ENCODE peak calls at places on chromosomes 6 and 20, in nine cellular contexts. N is AG09309, M is heart right ventricle, A is IMR-90, H is foreskin fibroblast, U is psoas muscle, P is tibial nerve, I is OCI-LY7, Q is ovary. G is an unnamed sample.

GRCh38 chr20:60213126-60213893 is 255.1 kb downstream of the CDH26 start:
- DNase-seq in N (no peak), M (no peak), A (no peak), H (no peak), U (no peak), P (no peak), I (no peak), Q (no peak), G (no peak)

GRCh38 chr6:130694617-130695016 is 132.6 kb upstream of the SMLR1 start:
- DNase-seq in N (no peak), M (no peak), A (peak; percentile 27), H (no peak), U (no peak), P (no peak), I (no peak), Q (no peak), G (no peak)

GRCh38 chr6:20846602-20847028 is 312.4 kb downstream of the CDKAL1 start:
- DNase-seq in N (no peak), M (no peak), A (peak; percentile 46), H (peak; percentile 6), U (no peak), P (no peak), I (peak; percentile 2), Q (no peak), G (peak; percentile 12)

GRCh38 chr6:55399331-55399730 is 72.1 kb downstream of the GFRAL start:
- DNase-seq in N (no peak), M (no peak), A (peak; percentile 56), H (no peak), U (no peak), P (no peak), I (no peak), Q (no peak), G (peak; percentile 17)

GRCh38 chr6:139860193-139860592 is 485.7 kb upstream of the CITED2 start:
- DNase-seq in N (no peak), M (no peak), A (no peak), H (no peak), U (no peak), P (no peak), I (no peak), Q (no peak), G (no peak)

GRCh38 chr6:161161889-161162624 is 111.8 kb downstream of the AGPAT4 start:
- DNase-seq in N (peak; percentile 47), M (no peak), A (peak; percentile 59), H (peak; percentile 43), U (no peak), P (no peak), I (no peak), Q (no peak), G (no peak)

GRCh38 chr6:40966860-40967259 is 72.2 kb downstream of the UNC5CL start:
- DNase-seq in N (no peak), M (no peak), A (no peak), H (no peak), U (no peak), P (no peak), I (no peak), Q (no peak), G (no peak)

GRCh38 chr20:7741866-7742265 is 198.4 kb downstream of the HAO1 start:
- DNase-seq in N (no peak), M (no peak), A (no peak), H (no peak), U (no peak), P (no peak), I (no peak), Q (no peak), G (peak; percentile 47)

GRCh38 chr6:11712760-11713159 is 65.8 kb downstream of the ADTRP start:
- DNase-seq in N (peak; percentile 43), M (no peak), A (peak; percentile 46), H (peak; percentile 17), U (peak; percentile 57), P (peak; percentile 56), I (no peak), Q (no peak), G (peak; percentile 61)

DNA sequence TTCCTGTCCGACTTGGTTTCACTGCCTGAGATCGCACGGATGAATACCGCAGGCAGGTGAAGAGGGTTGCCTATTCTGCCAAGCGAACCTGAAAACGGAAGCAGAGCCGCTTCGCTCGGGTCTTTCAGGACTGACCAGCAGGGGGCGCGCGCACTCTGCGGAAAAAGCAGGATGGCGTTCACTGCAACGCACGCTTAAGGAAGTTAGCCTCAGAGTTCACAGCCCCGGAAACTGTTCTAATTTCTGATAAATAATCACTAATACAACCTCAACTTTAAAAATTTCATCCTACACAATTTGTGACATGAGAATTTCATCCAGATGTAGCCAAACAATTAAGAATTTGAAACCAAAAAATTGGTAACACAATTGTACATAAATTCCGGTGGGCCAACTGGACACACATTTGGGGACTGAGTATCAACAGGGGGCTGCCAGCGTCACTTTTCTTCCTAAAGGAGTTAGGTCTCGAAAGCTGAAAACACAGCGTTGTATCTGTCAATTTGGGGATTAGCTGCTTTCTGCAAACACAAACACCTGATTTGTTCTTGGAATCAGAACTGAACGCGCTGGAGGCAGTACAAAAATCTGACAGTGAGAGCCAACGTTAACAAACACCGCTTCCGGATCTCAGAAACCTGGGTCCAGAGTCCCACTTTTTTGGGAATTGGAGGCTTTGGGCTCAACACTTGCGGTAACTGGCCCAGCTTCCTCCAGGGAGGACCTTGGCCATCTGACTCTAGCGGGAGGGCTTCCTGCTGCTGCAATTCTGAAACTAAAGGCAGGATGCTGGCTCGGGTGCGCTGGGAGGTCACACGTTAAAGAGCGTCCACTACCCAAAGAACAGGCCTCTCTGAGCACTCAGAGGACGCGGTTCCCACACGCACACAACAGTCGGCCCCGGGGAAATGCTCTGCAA is 8.8 kb downstream of the PXDC1 start:
- DNase-seq in N (no peak), M (peak; percentile 86), A (peak; percentile 72), H (peak; percentile 60), U (peak; percentile 91), P (peak; percentile 87), I (peak; percentile 82), Q (peak; percentile 86), G (peak; percentile 84)
- H3K4me3 ChIP-seq in N (no peak overlapping the region), M (peak overlapping the region; percentile 2), A (no peak overlapping the region), H (peak overlapping the region; percentile 21), U (peak overlapping the region; percentile 54), P (peak overlapping the region; percentile 16), I (no peak overlapping the region), Q (no peak overlapping the region), G (no peak overlapping the region)

GRCh38 chr20:37345339-37346231 is at the start of gene SRC:
- DNase-seq in N (no peak), M (peak; percentile 80), A (peak; percentile 60), H (peak; percentile 70), U (peak; percentile 86), P (peak; percentile 57), I (no peak), Q (peak; percentile 85), G (peak; percentile 75)
- TF ChIP-seq CTCF in N (no peak), M (no peak), A (no peak), H (no peak), U (no peak), P (no peak), I (no peak), Q (no peak), G (no peak)

DNA sequence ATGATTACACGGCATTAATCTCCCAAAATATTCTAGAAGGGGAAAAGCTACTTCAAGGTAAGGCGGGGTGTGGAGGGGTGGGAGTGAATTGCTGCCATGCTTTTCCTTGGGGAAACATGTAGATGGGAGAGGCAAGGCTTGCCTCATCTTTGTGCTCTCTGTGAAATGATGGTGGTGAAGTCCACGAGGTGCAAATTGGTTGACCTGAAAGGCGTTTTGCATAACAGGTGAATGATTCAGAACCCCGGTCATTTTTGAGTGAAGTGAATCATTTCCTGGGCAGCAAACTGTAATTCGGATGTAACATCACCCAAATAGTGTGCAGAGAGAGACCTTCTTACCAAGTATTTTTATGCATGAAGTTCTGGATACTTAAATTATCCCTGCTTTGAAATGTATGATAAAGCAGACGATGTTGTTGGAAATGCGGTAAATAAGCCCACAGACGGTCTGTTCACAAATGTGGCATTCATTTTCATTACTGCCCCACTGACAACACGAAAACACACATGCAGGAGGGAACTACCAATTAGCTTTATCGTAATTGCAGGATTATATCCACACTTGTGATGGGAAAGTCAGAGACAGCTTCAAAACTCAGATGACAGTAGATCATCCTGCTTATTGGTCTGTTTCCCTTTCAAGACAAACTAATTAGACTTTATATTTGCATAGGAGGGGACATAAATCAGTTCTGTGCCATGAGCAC is 3.0 kb downstream of the CDH4 start:
- DNase-seq in N (no peak), M (no peak), A (peak; percentile 57), H (peak; percentile 26), U (no peak), P (no peak), I (no peak), Q (no peak), G (peak; percentile 74)
- H3K4me3 ChIP-seq in N (no peak overlapping the region), M (no peak overlapping the region), A (no peak overlapping the region), H (no peak overlapping the region), U (no peak overlapping the region), P (no peak overlapping the region), I (no peak overlapping the region), Q (no peak overlapping the region), G (no peak overlapping the region)

GRCh38 chr20:47532002-47532401 is 30.3 kb downstream of the NCOA3 start:
- DNase-seq in N (no peak), M (no peak), A (no peak), H (no peak), U (no peak), P (no peak), I (no peak), Q (no peak), G (no peak)

GRCh38 chr20:47535994-47536393 is 34.3 kb downstream of the NCOA3 start:
- DNase-seq in N (no peak), M (no peak), A (no peak), H (no peak), U (no peak), P (no peak), I (no peak), Q (no peak), G (no peak)

GRCh38 chr20:47534405-47534804 is 32.7 kb downstream of the NCOA3 start:
- DNase-seq in N (no peak), M (no peak), A (no peak), H (no peak), U (no peak), P (no peak), I (no peak), Q (no peak), G (no peak)

GRCh38 chr20:47533518-47534062 is 31.9 kb downstream of the NCOA3 start:
- DNase-seq in N (no peak), M (no peak), A (no peak), H (no peak), U (no peak), P (no peak), I (no peak), Q (no peak), G (no peak)

DNA sequence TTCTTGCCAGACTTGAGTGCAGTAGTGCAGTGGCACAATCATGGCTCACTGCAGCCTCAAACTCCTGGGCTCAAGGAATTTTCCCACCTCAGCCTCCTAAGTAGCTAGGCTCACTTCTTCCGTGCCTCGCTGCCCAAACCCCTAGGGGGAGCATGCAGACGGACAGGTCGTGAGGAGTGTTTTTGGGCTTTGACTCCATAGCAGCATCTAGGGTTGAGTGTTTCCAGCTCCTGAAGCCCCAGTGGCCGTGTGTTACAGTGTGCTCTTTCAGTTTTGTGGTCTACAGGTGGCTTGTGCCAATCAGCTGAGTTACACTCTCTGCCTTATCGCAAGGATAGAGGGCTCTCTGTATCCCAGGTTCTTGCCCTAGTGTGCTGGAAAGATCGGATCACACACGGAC is 33.4 kb downstream of the NCOA3 start:
- DNase-seq in N (no peak), M (no peak), A (no peak), H (no peak), U (no peak), P (no peak), I (peak; percentile 60), Q (no peak), G (no peak)
- TF ChIP-seq CTCF in N (peak; percentile 8), M (no peak), A (no peak), H (no peak), U (no peak), P (no peak), I (peak; percentile 72), Q (no peak), G (no peak)

G was measured in epithelial cell of esophagus.